ENCODE peak calls at places on chromosomes 2 and 18, in five cellular contexts. C is psoas muscle, K is osteoblast, P is transverse colon, Y is body of pancreas. V is an unnamed sample. For H3K9me3, the result is how much of the 10 kb centered on the place peaks cover.

GRCh38 chr18:8966819-8967218 is 135.7 kb upstream of the NDUFV2 start:
- DNase-seq in C (no peak), K (no peak), P (no peak), Y (no peak), V (no peak)

GRCh38 chr2:240420206-240420899 is 15.1 kb upstream of the GPC1 start:
- DNase-seq in C (no peak), K (peak), P (no peak), Y (no peak), V (no peak)

GRCh38 chr2:236600892-236601291 is 31.3 kb downstream of the ACKR3 start:
- DNase-seq in C (no peak), K (no peak), P (no peak), Y (no peak), V (no peak)

GRCh38 chr2:232229296-232229916 is 149.1 kb upstream of the ALPP start:
- DNase-seq in C (no peak), K (no peak), P (no peak), Y (no peak), V (no peak)

GRCh38 chr2:39772086-39772811 is 6.8 kb downstream of the THUMPD2 start:
- DNase-seq in C (no peak), K (no peak), P (no peak), Y (no peak), V (no peak)

GRCh38 chr2:105925390-105925789 is 180.7 kb downstream of the NCK2 start:
- DNase-seq in C (no peak), K (no peak), P (no peak), Y (no peak), V (peak)

GRCh38 chr2:218218409-218219185 is 1.6 kb downstream of the ARPC2 start:
- DNase-seq in C (no peak), K (no peak), P (no peak), Y (no peak), V (peak)

GRCh38 chr18:9106800-9107574 is 4.5 kb downstream of the NDUFV2 start:
- DNase-seq in C (no peak), K (no peak), P (no peak), Y (no peak), V (no peak)

GRCh38 chr18:75638223-75638596 is 210.7 kb upstream of the SMIM21 start:
- DNase-seq in C (no peak), K (peak), P (no peak), Y (no peak), V (no peak)

GRCh38 chr2:147424766-147425165 is 420.1 kb upstream of the ACVR2A start:
- DNase-seq in C (no peak), K (no peak), P (no peak), Y (no peak), V (no peak)

DNA sequence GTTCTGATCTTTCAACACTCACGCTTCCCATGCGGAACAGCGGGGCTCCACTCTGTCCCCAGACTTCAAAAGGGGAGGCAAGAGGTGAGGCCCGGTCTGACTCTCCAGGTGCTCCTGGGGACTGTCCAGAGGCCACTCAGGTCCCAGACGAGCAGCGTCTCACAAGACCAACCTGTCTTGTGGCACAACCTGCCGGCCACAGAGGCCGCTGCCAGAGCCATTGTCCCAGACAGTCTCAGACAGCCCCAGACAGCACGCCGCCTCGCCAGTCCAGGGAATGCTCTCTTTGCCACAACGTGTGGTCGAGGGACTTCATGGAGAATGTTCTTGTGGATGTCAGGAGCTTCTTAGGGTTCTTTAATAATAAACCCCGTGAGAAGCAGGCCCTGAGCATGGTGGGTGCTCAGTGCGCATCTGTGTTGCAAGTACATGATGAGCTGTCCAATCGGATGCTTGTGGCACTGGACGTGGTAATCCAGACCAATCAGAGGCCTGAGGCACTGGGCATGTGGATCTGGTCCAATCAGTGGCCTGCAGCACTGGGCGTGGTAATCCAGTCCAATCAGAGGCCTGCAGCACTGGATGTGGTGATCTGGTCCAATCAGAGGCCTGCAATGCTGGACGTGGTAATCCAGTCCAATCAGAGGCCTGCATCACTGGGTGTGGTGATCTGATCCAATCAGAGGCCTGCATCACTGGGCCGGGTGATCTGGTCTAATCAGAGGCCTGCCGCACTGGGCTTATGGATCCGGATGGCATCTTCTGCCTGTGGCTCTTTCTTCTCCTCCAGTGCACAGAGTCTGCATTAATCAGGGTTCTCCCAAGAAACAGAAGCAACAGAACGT is 76.4 kb downstream of the TMEM18 start:
- DNase-seq in C (no peak), K (no peak), P (no peak), Y (no peak), V (peak)
- H3K9me3 ChIP-seq in C (under half), K (under half), P (under half), Y (under half), V (under half)

GRCh38 chr2:128455710-128456050 is 137.0 kb upstream of the HS6ST1 start:
- DNase-seq in C (no peak), K (no peak), P (no peak), Y (no peak), V (no peak)
- H3K9me3 ChIP-seq in C (under half), K (under half), P (under half), Y (under half), V (under half)

DNA sequence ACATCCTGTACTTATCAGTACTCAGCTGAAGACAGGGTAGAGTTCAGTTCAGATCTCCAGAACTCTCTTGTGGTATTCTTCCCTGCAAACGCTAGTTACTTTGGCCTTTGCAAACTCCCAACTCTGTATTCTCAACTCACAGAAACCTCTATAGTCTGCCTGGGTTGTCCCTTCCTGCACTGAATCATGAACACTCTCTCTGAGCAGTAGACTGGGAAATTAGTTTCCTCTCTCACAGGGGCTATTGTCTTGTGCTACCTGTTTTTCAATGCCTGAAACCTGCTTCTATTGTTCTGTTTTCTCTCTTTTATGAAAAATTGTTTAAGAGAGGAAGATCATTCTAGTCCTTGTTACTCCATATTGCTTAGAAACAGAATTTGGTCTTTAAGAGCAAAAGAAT is 134.7 kb downstream of the VIT start:
- DNase-seq in C (no peak), K (no peak), P (no peak), Y (no peak), V (no peak)
- H3K9me3 ChIP-seq in C (under half), K (under half), P (under half), Y (under half), V (under half)

GRCh38 chr2:180337136-180337535 is 330.0 kb upstream of the CWC22 start:
- DNase-seq in C (no peak), K (no peak), P (no peak), Y (no peak), V (no peak)

GRCh38 chr2:180334514-180334913 is 327.4 kb upstream of the CWC22 start:
- DNase-seq in C (no peak), K (peak), P (no peak), Y (no peak), V (no peak)

GRCh38 chr2:180336550-180336949 is 329.5 kb upstream of the CWC22 start:
- DNase-seq in C (no peak), K (no peak), P (no peak), Y (no peak), V (no peak)
- H3K9me3 ChIP-seq in C (under half), K (under half), P (under half), Y (under half), V (under half)

GRCh38 chr2:95240091-95240490 is 32.8 kb downstream of the ZNF892 start:
- DNase-seq in C (no peak), K (no peak), P (no peak), Y (no peak), V (no peak)
- H3K9me3 ChIP-seq in C (under half), K (under half), P (under half), Y (under half), V (under half)